ENCODE peak calls at places on chromosomes 5 and 9, in five cellular contexts. Y is uterus, M is A549, P is upper lobe of left lung, A is esophagus squamous epithelium. T is an unnamed sample.

GRCh38 chr5:25033658-25034057 is 388.9 kb upstream of the CDH10 start:
- DNase-seq in P (no peak), M (no peak), A (no peak), Y (no peak), T (no peak)

GRCh38 chr5:57581772-57582171 is 99.2 kb upstream of the ACTBL2 start:
- DNase-seq in P (no peak), M (no peak), Y (no peak), A (no peak), T (no peak)

GRCh38 chr5:23820764-23821471 is 313.5 kb downstream of the PRDM9 start:
- DNase-seq in Y (no peak), A (no peak), M (peak; percentile 58), P (no peak), T (no peak)

GRCh38 chr5:115168829-115169391 is 798 bp downstream of the TRIM36 start:
- DNase-seq in M (no peak), A (no peak), P (peak; percentile 91), Y (no peak), T (no peak)

GRCh38 chr9:93541005-93541404 is 35.4 kb upstream of the PHF2 start:
- DNase-seq in P (no peak), A (no peak), Y (no peak), M (no peak), T (no peak)

GRCh38 chr9:17757816-17758215 is 178.9 kb downstream of the SH3GL2 start:
- DNase-seq in M (no peak), A (no peak), P (no peak), Y (no peak), T (no peak)

GRCh38 chr9:33117816-33118215 is 41.3 kb upstream of the SMU1 start:
- DNase-seq in P (no peak), M (no peak), A (no peak), Y (no peak), T (no peak)

GRCh38 chr9:4371108-4371507 is 71.2 kb upstream of the GLIS3 start:
- DNase-seq in A (no peak), M (peak; percentile 23), Y (no peak), P (no peak), T (no peak)

GRCh38 chr5:172871982-172872381 is 37.9 kb downstream of the ERGIC1 start:
- DNase-seq in A (no peak), P (no peak), Y (no peak), M (no peak), T (no peak)

GRCh38 chr5:83548556-83548955 is 77.0 kb downstream of the VCAN start:
- DNase-seq in M (no peak), A (no peak), P (no peak), Y (no peak), T (no peak)

GRCh38 chr9:122201641-122202040 is 27.1 kb downstream of the LHX6 start:
- DNase-seq in Y (no peak), P (no peak), M (no peak), A (no peak), T (no peak)

GRCh38 chr9:16247188-16247875 is 623.1 kb downstream of the BNC2 start:
- DNase-seq in P (no peak), A (no peak), M (peak; percentile 34), Y (no peak), T (no peak)

GRCh38 chr9:122075135-122076030 is 17.7 kb downstream of the TTLL11 start:
- DNase-seq in M (no peak), P (no peak), A (no peak), Y (no peak), T (no peak)

GRCh38 chr5:175738126-175738525 is 80.3 kb downstream of the HRH2 start:
- DNase-seq in M (no peak), P (no peak), A (no peak), Y (no peak), T (no peak)

GRCh38 chr9:22068369-22068768 is 59.3 kb upstream of the CDKN2B start:
- DNase-seq in Y (no peak), A (no peak), P (no peak), M (no peak), T (no peak)

GRCh38 chr5:157956271-157956885 is 97.4 kb upstream of the CLINT1 start:
- DNase-seq in Y (no peak), A (no peak), P (no peak), M (no peak), T (no peak)

GRCh38 chr9:132948482-132949050 is 4.2 kb upstream of the TSC1 start:
- DNase-seq in P (peak; percentile 41), M (no peak), Y (no peak), A (no peak), T (no peak)

GRCh38 chr5:132962429-132962928 is 955 bp downstream of the AFF4 start:
- DNase-seq in Y (peak; percentile 24), P (no peak), M (peak; percentile 60), A (no peak), T (no peak)

DNA sequence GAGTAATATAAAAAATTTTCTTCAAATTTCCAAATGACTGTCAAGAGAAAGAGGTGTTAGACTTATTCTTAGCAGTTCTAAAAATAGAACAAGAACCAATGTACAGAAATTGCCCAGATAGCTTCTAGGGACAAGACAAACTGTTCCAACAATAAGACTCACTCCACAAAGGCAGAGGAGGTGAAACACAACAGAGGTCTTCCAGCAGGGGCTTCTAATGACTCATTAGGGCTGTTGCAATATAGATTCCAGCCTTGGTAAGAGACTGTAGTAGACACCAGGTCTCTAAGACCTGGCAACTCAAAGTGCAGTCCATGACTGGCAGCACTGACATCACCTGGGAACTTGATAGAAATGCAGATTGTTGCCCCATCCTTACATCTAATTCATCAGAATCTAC is 134.6 kb upstream of the VLDLR start:
- DNase-seq in P (no peak), M (no peak), Y (no peak), A (no peak), T (no peak)
- H3K27ac ChIP-seq in P (no peak overlapping the region), M (no peak overlapping the region), Y (no peak overlapping the region), A (no peak overlapping the region), T (no peak overlapping the region)

DNA sequence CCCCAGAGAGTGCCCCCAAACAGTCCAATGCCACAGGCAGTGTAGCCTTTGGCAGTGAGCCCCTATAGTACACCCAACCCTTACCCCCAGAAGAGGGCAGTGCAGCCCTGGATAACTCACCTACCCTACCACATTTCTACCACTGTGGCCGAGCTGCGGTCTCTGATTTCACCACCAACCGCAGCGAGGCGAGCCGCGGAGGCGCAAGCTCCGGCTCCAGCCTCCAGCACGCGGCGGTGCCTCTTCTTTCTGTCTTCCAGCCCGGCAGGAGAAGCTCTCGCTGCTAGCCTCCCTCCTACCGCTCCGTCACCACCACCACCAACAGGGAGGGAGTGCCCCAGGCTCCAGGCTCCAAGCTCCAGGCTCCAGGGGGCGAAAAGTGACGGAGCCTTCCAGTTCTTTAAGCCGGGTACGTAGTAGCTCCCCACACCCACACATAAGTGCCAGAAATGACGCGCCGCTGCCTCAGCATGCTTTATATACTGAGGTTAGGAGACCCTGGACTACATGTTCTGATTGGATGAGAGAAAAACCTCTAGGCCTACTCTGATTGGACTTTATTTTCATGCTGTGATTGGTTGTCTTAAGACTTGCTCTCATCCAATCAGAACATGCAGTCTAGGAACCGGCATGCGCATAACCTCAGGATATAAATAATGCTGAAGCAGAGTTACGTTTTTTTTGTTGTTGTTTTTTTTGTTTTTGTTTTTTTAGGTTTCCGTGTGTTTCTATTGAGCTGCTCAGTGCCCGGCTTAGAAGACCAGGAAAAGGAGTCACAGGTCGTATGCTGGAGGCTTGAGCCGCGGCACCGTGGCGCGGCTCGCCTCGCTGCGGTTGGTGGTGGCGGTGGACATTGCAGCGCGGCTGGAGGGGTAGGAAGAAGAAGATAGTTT is at the start of gene PCAT7:
- DNase-seq in A (no peak), M (peak; percentile 88), Y (no peak), P (peak; percentile 85), T (no peak)
- TF ChIP-seq POLR2A in A (no peak), M (peak; percentile 71), Y (no peak), P (no peak), T (no peak)

GRCh38 chr5:146866263-146866662 is 12.3 kb downstream of the PPP2R2B start:
- DNase-seq in Y (no peak), A (no peak), M (no peak), P (no peak), T (no peak)
- H3K27ac ChIP-seq in Y (no peak overlapping the region), A (no peak overlapping the region), M (no peak overlapping the region), P (no peak overlapping the region), T (no peak overlapping the region)

GRCh38 chr9:2193565-2193964 is 178.4 kb downstream of the SMARCA2 start:
- DNase-seq in A (no peak), M (no peak), P (no peak), Y (no peak), T (no peak)

GRCh38 chr9:2199999-2200796 is 185.1 kb downstream of the SMARCA2 start:
- DNase-seq in M (no peak), A (no peak), P (no peak), Y (no peak), T (no peak)

GRCh38 chr9:2192356-2192979 is 177.3 kb downstream of the SMARCA2 start:
- DNase-seq in A (no peak), M (no peak), P (no peak), Y (no peak), T (no peak)

GRCh38 chr9:2198956-2199635 is 183.9 kb downstream of the SMARCA2 start:
- DNase-seq in A (no peak), M (no peak), P (no peak), Y (no peak), T (no peak)

DNA sequence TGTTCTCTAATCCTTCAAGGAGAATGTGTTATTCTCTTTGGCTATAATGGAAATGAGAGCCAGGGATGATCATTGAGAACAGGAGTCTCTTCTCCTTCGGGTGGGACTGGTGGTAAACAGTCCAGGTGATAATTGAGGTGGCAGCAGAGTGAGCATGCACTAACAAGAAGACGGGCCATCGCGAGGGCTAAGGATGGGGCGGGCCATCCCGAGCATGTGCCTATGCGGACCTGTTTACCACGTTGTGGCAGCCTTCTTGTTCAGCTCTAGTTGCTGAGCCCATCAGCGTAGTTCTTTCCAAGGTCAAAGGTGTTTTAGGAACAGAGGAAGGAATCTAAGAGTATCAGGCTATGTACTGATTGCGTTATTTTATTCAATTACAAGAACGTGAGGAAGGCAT is 180.1 kb downstream of the SMARCA2 start:
- DNase-seq in M (no peak), Y (no peak), A (no peak), P (no peak), T (no peak)
- TF ChIP-seq POLR2A in M (no peak), Y (no peak), A (no peak), P (no peak), T (no peak)

GRCh38 chr5:146484714-146485391 is 31.1 kb downstream of the GPR151 start:
- DNase-seq in Y (no peak), M (no peak), P (no peak), A (no peak), T (no peak)
- H3K27ac ChIP-seq in Y (no peak overlapping the region), M (no peak overlapping the region), P (no peak overlapping the region), A (no peak overlapping the region), T (no peak overlapping the region)

DNA sequence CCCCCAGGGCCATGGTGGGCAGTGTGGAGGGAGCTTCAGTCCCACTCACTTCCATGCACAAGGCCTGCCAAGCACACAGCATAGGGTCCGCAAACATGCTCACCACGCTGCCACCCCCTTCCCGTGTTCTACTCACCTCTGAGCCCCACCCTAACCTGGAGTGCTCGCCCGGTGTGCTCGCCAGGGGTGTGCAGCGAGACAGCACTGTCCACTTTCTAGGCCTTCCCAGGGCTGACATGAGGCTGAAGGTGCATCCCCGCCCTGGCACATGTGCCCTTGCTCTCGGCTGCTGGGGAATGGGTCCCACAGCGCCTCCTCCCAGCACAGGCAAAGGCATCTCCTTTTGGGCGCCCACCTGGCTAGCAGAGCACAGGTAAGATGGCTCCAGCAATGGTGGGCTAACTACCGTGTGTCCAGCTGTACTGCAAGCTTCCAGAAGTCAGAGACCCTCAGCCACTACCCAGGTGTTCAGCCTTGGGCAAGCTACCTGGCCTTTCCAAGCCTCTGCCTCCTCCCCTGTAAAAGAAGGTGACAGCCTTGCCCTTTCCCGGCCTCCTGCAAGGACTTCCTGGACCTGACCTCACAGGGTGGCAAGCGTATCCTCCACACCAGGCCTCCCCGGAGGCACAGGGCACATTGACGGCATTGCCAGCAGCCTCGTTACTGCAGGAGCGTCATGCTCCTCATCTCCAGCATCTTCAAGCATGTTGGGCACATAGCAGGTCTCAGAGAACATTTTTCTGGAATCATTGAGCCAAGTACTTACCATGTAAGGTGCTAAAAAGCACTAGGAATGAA is 4.2 kb upstream of the SEC16A start:
- DNase-seq in M (no peak), P (no peak), A (no peak), Y (no peak), T (no peak)
- TF ChIP-seq POLR2A in M (no peak), P (no peak), A (no peak), Y (no peak), T (no peak)